ENCODE peak calls at places on chromosomes 5 and 9, in ten cellular contexts. N is GM13977, M is thyroid gland, T is right lobe of liver, R is progenitor cell of endocrine pancreas, Z is BE2C, I is WTC11, Y is Calu3, K is neural progenitor cell, D is HL-60. X is an unnamed sample.

GRCh38 chr9:127612993-127613954 is 1.2 kb downstream of the STXBP1 start:
- DNase-seq in N (no peak), M (peak), T (peak), R (peak), Z (peak), I (peak), Y (peak), K (peak), D (no peak), X (peak)

GRCh38 chr5:170357853-170358497 is 31.2 kb downstream of the KCNMB1 start:
- DNase-seq in N (no peak), M (no peak), T (peak), R (no peak), Z (no peak), I (no peak), Y (no peak), K (no peak), D (peak), X (peak)

GRCh38 chr9:89410709-89411111 is 87.2 kb downstream of the SEMA4D start:
- DNase-seq in N (peak), M (no peak), T (no peak), R (no peak), Z (no peak), I (no peak), Y (no peak), K (no peak), D (no peak), X (no peak)

GRCh38 chr5:92330365-92330764 is 947.2 kb upstream of the ARRDC3 start:
- DNase-seq in N (no peak), M (no peak), T (no peak), R (no peak), Z (no peak), I (no peak), Y (no peak), K (no peak), D (no peak), X (no peak)

GRCh38 chr5:177334155-177334551 is 17.3 kb downstream of the LMAN2 start:
- DNase-seq in N (no peak), M (no peak), T (no peak), R (no peak), Z (peak), I (no peak), Y (no peak), K (no peak), D (no peak), X (no peak)

GRCh38 chr5:172696171-172696849 is 55.2 kb downstream of the NEURL1B start:
- DNase-seq in N (no peak), M (no peak), T (no peak), R (no peak), Z (no peak), I (no peak), Y (no peak), K (no peak), D (no peak), X (no peak)

GRCh38 chr5:95531491-95531890 is 23.3 kb downstream of the SKIC3 start:
- DNase-seq in N (no peak), M (no peak), T (no peak), R (no peak), Z (no peak), I (no peak), Y (no peak), K (no peak), D (no peak), X (no peak)

GRCh38 chr9:88776717-88777497 is 214.4 kb upstream of the S1PR3 start:
- DNase-seq in N (no peak), M (no peak), T (no peak), R (no peak), Z (no peak), I (no peak), Y (no peak), K (no peak), D (no peak), X (no peak)

GRCh38 chr5:96481396-96481795 is 48.3 kb upstream of the PCSK1 start:
- DNase-seq in N (no peak), M (no peak), T (no peak), R (no peak), Z (no peak), I (no peak), Y (no peak), K (no peak), D (no peak), X (no peak)

GRCh38 chr9:125460883-125461475 is 199.4 kb downstream of the GAPVD1 start:
- DNase-seq in N (no peak), M (no peak), T (peak), R (no peak), Z (no peak), I (no peak), Y (no peak), K (no peak), D (no peak), X (no peak)

GRCh38 chr9:81801190-81801589 is 111.8 kb upstream of the TLE1 start:
- DNase-seq in N (no peak), M (no peak), T (no peak), R (no peak), Z (no peak), I (no peak), Y (no peak), K (no peak), D (no peak), X (no peak)

GRCh38 chr5:137245438-137245837 is 253.7 kb downstream of the SPOCK1 start:
- DNase-seq in N (no peak), M (no peak), T (no peak), R (no peak), Z (no peak), I (no peak), Y (no peak), K (no peak), D (no peak), X (no peak)

GRCh38 chr9:137370865-137371520 is 52.0 kb downstream of the EXD3 start:
- DNase-seq in N (no peak), M (no peak), T (no peak), R (peak), Z (no peak), I (peak), Y (no peak), K (peak), D (no peak), X (peak)
- TF ChIP-seq CTCF in N (no peak), M (no peak), T (no peak), R (no peak), Z (no peak), I (no peak), Y (no peak), K (no peak), D (no peak), X (no peak)

GRCh38 chr5:38207343-38207742 is 51.0 kb upstream of the EGFLAM start:
- DNase-seq in N (no peak), M (no peak), T (no peak), R (no peak), Z (no peak), I (peak), Y (no peak), K (no peak), D (no peak), X (no peak)
- TF ChIP-seq CTCF in N (no peak), M (no peak), T (no peak), R (peak), Z (no peak), I (no peak), Y (no peak), K (no peak), D (no peak), X (no peak)

GRCh38 chr9:35484406-35484805 is 5.5 kb upstream of the RUSC2 start:
- DNase-seq in N (no peak), M (no peak), T (no peak), R (no peak), Z (no peak), I (no peak), Y (no peak), K (no peak), D (no peak), X (no peak)

GRCh38 chr9:35482071-35482470 is 7.8 kb upstream of the RUSC2 start:
- DNase-seq in N (no peak), M (no peak), T (no peak), R (no peak), Z (no peak), I (no peak), Y (no peak), K (peak), D (no peak), X (no peak)

GRCh38 chr9:35478871-35479270 is 11.0 kb upstream of the RUSC2 start:
- DNase-seq in N (no peak), M (no peak), T (no peak), R (no peak), Z (no peak), I (no peak), Y (no peak), K (no peak), D (no peak), X (no peak)

GRCh38 chr9:35476596-35476995 is 13.3 kb upstream of the RUSC2 start:
- DNase-seq in N (no peak), M (no peak), T (no peak), R (no peak), Z (no peak), I (no peak), Y (no peak), K (no peak), D (no peak), X (no peak)

DNA sequence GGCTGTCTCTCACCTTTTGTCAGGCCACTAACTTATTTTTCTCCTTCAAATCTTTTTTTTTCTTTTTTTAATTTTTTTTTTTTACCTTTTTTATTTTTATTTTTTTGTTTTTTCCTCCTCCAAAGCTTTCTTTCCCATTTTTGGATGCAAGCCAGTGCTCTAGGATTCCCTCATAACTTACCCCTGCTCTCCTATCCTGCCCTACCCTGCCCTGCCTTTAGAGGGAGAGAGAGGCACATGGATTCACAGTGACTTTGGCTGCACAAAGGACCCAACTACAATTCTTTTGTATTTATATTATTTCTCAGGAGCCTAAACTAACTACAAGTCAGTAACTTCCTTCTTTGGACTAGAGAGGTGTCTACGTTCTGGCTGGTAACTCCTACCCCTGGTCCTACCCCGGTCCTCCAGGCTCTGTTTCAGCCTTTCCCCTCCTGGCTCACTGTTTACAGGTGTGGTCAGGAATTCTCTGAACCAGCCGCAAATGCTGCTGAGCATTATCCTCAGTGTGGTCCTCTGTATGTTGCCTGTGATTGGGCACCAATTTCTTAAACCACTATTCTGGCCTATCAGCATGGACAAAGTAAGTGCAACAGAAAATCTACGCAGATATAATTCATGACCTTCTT is 8.4 kb upstream of the RUSC2 start:
- DNase-seq in N (peak), M (peak), T (peak), R (no peak), Z (peak), I (peak), Y (peak), K (peak), D (peak), X (no peak)
- TF ChIP-seq CTCF in N (peak), M (no peak), T (peak), R (peak), Z (peak), I (peak), Y (peak), K (peak), D (peak), X (peak)

GRCh38 chr9:37266630-37267029 is 146.3 kb downstream of the ZCCHC7 start:
- DNase-seq in N (no peak), M (no peak), T (no peak), R (no peak), Z (no peak), I (no peak), Y (no peak), K (no peak), D (no peak), X (no peak)

GRCh38 chr9:37264539-37264938 is 144.2 kb downstream of the ZCCHC7 start:
- DNase-seq in N (no peak), M (no peak), T (no peak), R (no peak), Z (no peak), I (no peak), Y (no peak), K (no peak), D (no peak), X (no peak)

GRCh38 chr9:37259906-37260305 is 139.5 kb downstream of the ZCCHC7 start:
- DNase-seq in N (no peak), M (no peak), T (no peak), R (no peak), Z (no peak), I (no peak), Y (no peak), K (no peak), D (no peak), X (no peak)

DNA sequence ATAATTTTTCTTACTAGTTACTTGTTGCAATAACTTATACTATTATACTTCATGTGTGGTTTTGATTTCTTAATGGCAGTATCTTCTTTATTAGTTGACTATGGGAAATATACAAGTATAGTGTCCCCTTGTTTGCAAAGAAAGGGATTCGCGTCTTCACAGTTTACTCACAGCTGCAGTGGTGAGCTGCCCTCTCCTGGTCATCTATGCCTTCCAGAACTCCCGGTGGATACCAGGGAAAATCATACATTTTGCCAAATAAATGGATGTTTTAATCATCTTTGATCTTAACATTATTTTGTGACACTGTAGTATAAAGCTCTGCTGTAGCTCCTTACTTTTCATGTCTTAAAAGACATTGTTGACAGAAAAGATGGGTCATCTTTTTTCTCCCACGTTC is 142.0 kb downstream of the ZCCHC7 start:
- DNase-seq in N (no peak), M (peak), T (no peak), R (no peak), Z (peak), I (peak), Y (no peak), K (peak), D (no peak), X (no peak)
- TF ChIP-seq CTCF in N (peak), M (no peak), T (peak), R (peak), Z (peak), I (no peak), Y (no peak), K (peak), D (no peak), X (peak)

GRCh38 chr5:144308211-144308610 is 137.5 kb downstream of the KCTD16 start:
- DNase-seq in N (no peak), M (no peak), T (no peak), R (no peak), Z (no peak), I (no peak), Y (no peak), K (no peak), D (no peak), X (no peak)

GRCh38 chr5:144307726-144308125 is 137.1 kb downstream of the KCTD16 start:
- DNase-seq in N (no peak), M (no peak), T (peak), R (no peak), Z (no peak), I (no peak), Y (no peak), K (no peak), D (no peak), X (no peak)

GRCh38 chr5:144309265-144309664 is 138.6 kb downstream of the KCTD16 start:
- DNase-seq in N (no peak), M (no peak), T (no peak), R (no peak), Z (no peak), I (no peak), Y (no peak), K (no peak), D (no peak), X (no peak)

GRCh38 chr5:144304683-144305082 is 134.0 kb downstream of the KCTD16 start:
- DNase-seq in N (no peak), M (no peak), T (no peak), R (no peak), Z (no peak), I (no peak), Y (no peak), K (no peak), D (no peak), X (no peak)
- TF ChIP-seq CTCF in N (no peak), M (no peak), T (no peak), R (no peak), Z (no peak), I (no peak), Y (no peak), K (no peak), D (no peak), X (no peak)

GRCh38 chr5:108481355-108481931 is 99.5 kb upstream of the FBXL17 start:
- DNase-seq in N (peak), M (peak), T (no peak), R (no peak), Z (peak), I (no peak), Y (peak), K (peak), D (no peak), X (no peak)
- TF ChIP-seq CTCF in N (peak), M (no peak), T (peak), R (peak), Z (peak), I (no peak), Y (no peak), K (peak), D (no peak), X (peak)

GRCh38 chr5:78361226-78361993 is 993 bp downstream of the SCAMP1 start:
- DNase-seq in N (peak), M (peak), T (peak), R (no peak), Z (peak), I (no peak), Y (peak), K (peak), D (peak), X (peak)
- TF ChIP-seq CTCF in N (no peak), M (no peak), T (no peak), R (peak), Z (peak), I (no peak), Y (peak), K (peak), D (no peak), X (no peak)

DNA sequence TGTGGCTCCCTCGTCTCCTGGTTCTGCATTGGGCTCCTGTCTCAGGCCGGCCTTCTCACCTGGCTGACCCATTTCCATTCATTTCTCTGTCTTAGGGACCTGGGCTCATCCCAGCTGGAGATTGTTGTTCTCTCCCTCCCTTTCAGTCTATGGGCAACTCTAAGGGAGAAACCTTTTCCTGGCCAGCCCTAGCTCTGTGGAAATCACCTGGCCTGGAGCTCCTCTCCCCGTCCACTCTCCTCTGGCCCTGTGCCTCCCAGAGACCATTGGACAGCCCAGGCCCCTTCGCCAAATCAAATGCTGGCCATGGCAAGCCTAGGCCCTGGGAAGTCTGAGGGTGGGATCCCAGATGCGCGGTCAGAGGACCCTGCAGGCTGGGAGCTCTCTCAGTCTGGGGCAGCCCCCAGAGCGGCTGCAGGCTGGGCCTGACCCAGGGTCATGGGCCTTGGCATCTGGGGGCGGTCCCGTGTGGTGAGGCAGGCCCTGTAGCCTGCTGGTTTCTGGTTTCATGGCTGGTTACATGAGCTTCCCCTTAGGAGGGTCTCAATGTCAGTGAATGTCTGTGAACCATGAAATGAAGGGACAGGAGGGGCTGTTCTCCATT is 253.5 kb downstream of the AOPEP start:
- DNase-seq in N (no peak), M (no peak), T (no peak), R (no peak), Z (no peak), I (no peak), Y (no peak), K (no peak), D (no peak), X (peak)
- TF ChIP-seq CTCF in N (no peak), M (no peak), T (no peak), R (no peak), Z (no peak), I (no peak), Y (no peak), K (no peak), D (no peak), X (no peak)

GRCh38 chr5:151578326-151579025 is 12.7 kb downstream of the FAT2 start:
- DNase-seq in N (no peak), M (no peak), T (no peak), R (no peak), Z (no peak), I (no peak), Y (no peak), K (no peak), D (peak), X (no peak)

GRCh38 chr5:151581347-151581746 is 9.8 kb downstream of the FAT2 start:
- DNase-seq in N (no peak), M (no peak), T (no peak), R (no peak), Z (no peak), I (no peak), Y (no peak), K (no peak), D (no peak), X (no peak)

GRCh38 chr5:151581841-151582583 is 9.1 kb downstream of the FAT2 start:
- DNase-seq in N (no peak), M (no peak), T (no peak), R (no peak), Z (no peak), I (no peak), Y (no peak), K (no peak), D (no peak), X (no peak)

GRCh38 chr5:151580239-151580638 is 10.9 kb downstream of the FAT2 start:
- DNase-seq in N (no peak), M (no peak), T (no peak), R (no peak), Z (no peak), I (no peak), Y (no peak), K (no peak), D (no peak), X (no peak)

GRCh38 chr5:151580858-151581257 is 10.3 kb downstream of the FAT2 start:
- DNase-seq in N (no peak), M (no peak), T (no peak), R (no peak), Z (no peak), I (no peak), Y (no peak), K (no peak), D (no peak), X (no peak)
- TF ChIP-seq CTCF in N (no peak), M (no peak), T (no peak), R (no peak), Z (no peak), I (no peak), Y (no peak), K (no peak), D (no peak), X (no peak)

X was measured in nephron progenitor cell.